ENCODE peak calls at places on chromosomes 3 and 15, in six cellular contexts. Y is HFF-Myc; F is adipocyte; A is brain microvascular endothelial cell; G is naive thymus-derived CD4-positive, alpha-beta T cell; H is H7. W is an unnamed sample.

GRCh38 chr3:32018723-32019564 is 37.4 kb downstream of the ZNF860 start:
- DNase-seq in A (peak; percentile 28), G (peak; percentile 16), Y (no peak), F (peak; percentile 87), H (peak; percentile 60), W (peak; percentile 63)

GRCh38 chr15:58551084-58551763 is 119.4 kb downstream of the LIPC start:
- DNase-seq in A (no peak), Y (no peak), F (no peak), H (no peak), G (peak; percentile 4), W (no peak)

GRCh38 chr3:174495231-174495755 is 363.8 kb upstream of the NAALADL2 start:
- DNase-seq in F (peak; percentile 56), Y (peak; percentile 16), G (no peak), H (no peak), A (peak; percentile 3), W (no peak)

GRCh38 chr15:79593119-79593869 is 161.2 kb downstream of the MINAR1 start:
- DNase-seq in H (no peak), F (peak; percentile 11), Y (no peak), A (no peak), G (no peak), W (no peak)

GRCh38 chr3:194089357-194090177 is 46.4 kb upstream of the HES1 start:
- DNase-seq in H (peak; percentile 77), G (no peak), F (peak; percentile 79), Y (peak; percentile 84), A (peak; percentile 98), W (no peak)

GRCh38 chr3:54243262-54243931 is 121.0 kb downstream of the CACNA2D3 start:
- DNase-seq in H (no peak), Y (no peak), F (peak; percentile 28), G (no peak), A (no peak), W (no peak)

GRCh38 chr3:23941440-23941839 is 3.6 kb upstream of the NR1D2 start:
- DNase-seq in H (no peak), Y (no peak), A (no peak), F (no peak), G (no peak), W (no peak)

GRCh38 chr3:113533534-113533892 is 1.2 kb downstream of the SIDT1 start:
- DNase-seq in A (no peak), F (no peak), H (no peak), Y (no peak), G (peak; percentile 49), W (peak; percentile 35)

GRCh38 chr3:113331187-113331586 is 110.1 kb downstream of the CFAP44 start:
- DNase-seq in G (no peak), Y (no peak), F (no peak), H (no peak), A (no peak), W (no peak)

GRCh38 chr3:57570051-57570450 is 14.0 kb downstream of the PDE12 start:
- DNase-seq in A (no peak), F (no peak), H (no peak), Y (no peak), G (no peak), W (peak; percentile 25)

GRCh38 chr3:57126244-57126643 is 38.9 kb downstream of the IL17RD start:
- DNase-seq in Y (no peak), H (peak; percentile 49), F (no peak), G (no peak), A (no peak), W (no peak)

GRCh38 chr3:16658004-16658932 is 53.0 kb upstream of the DAZL start:
- DNase-seq in Y (no peak), F (no peak), H (peak; percentile 22), A (no peak), G (no peak), W (no peak)

GRCh38 chr3:169457807-169458206 is 205.7 kb downstream of the MECOM start:
- DNase-seq in F (no peak), Y (no peak), G (no peak), H (no peak), A (no peak), W (no peak)

GRCh38 chr3:163126115-163126514 is 1629.5 kb downstream of the OTOL1 start:
- DNase-seq in Y (no peak), A (no peak), F (no peak), H (no peak), G (no peak), W (no peak)

GRCh38 chr3:50245831-50246516 is 10.0 kb downstream of the GNAI2 start:
- DNase-seq in F (peak; percentile 97), H (peak; percentile 96), A (peak; percentile 85), Y (no peak), G (peak; percentile 88), W (peak; percentile 87)

DNA sequence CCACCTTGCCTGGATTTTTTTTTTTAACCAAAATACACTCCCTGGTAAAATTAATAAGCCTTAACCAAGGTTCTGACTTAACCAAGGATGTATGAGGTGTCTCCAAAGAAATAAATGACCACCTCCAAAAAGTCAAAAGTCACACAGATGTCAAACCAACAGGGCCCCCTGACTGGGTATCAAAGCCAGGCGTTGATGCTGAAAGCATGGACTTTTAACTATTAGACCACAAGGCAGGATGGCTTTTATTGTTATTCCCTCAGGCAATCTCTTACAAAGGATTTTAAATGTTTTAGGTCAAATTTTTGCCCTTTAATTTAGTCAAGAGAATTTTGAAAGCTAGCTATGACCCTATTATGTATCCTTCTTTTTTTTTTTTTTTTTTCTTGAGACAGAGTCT is 60.4 kb downstream of the OSTN start:
- DNase-seq in A (no peak), F (no peak), G (no peak), H (no peak), Y (no peak), W (no peak)
- H3K4me3 ChIP-seq in A (no peak overlapping the region), F (no peak overlapping the region), G (no peak overlapping the region), H (no peak overlapping the region), Y (no peak overlapping the region), W (no peak overlapping the region)

DNA sequence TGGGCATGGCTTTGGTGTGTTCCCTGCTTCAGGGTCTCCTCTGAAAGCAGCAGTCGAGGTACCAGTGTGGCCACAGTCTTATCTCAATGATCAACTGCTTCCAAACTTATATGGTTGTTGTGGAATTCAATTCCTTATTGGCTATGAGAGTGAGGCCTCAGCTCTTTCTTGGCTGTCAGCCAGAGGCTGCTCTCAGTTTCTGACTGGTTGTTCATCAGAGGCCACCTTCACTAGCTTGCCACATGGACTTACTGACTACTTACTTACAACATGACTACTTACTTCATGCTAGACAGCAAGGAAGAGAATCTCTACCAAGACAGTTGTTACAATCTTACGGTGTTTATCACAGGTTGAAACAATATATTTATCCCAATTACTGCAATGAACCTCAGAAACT is 789.2 kb downstream of the DIPK2A start:
- DNase-seq in Y (no peak), F (no peak), G (no peak), A (peak; percentile 22), H (no peak), W (peak; percentile 3)
- H3K4me3 ChIP-seq in Y (no peak overlapping the region), F (no peak overlapping the region), G (no peak overlapping the region), A (no peak overlapping the region), H (no peak overlapping the region), W (no peak overlapping the region)

GRCh38 chr3:72890166-72890925 is 2.5 kb downstream of the GXYLT2 start:
- DNase-seq in G (no peak), Y (no peak), H (no peak), F (peak; percentile 18), A (no peak), W (no peak)
- H3K4me3 ChIP-seq in G (no peak overlapping the region), Y (peak overlapping the region; percentile 53), H (no peak overlapping the region), F (peak overlapping the region; percentile 45), A (no peak overlapping the region), W (no peak overlapping the region)

GRCh38 chr3:84600703-84601225 is 358.0 kb upstream of the CADM2 start:
- DNase-seq in G (no peak), Y (no peak), A (no peak), F (no peak), H (no peak), W (no peak)

DNA sequence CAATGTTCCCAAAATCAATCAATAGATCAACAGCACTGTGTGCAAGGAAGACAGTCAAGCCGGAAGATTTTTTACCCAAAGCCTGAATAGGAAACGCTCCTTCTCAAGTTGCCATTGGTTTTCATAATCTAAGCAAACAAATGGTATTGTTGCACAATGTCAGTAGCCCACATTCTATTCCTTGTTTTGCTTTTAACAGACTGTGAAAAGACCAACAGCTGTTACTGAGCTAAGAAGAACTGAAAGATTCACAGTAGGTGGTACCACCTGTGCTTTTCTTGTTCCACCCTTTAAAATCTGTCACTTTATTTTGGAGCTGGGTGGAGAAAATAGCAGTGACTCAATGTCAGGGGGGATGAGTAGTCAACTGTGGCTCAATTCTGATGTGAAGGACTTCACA is 357.5 kb upstream of the CADM2 start:
- DNase-seq in G (no peak), A (no peak), F (no peak), Y (no peak), H (peak; percentile 5), W (no peak)
- H3K4me3 ChIP-seq in G (no peak overlapping the region), A (no peak overlapping the region), F (no peak overlapping the region), Y (no peak overlapping the region), H (no peak overlapping the region), W (no peak overlapping the region)

GRCh38 chr3:47860206-47860605 is 57.3 kb downstream of the DHX30 start:
- DNase-seq in Y (no peak), A (no peak), F (no peak), G (no peak), H (no peak), W (no peak)
- H3K4me3 ChIP-seq in Y (no peak overlapping the region), A (no peak overlapping the region), F (no peak overlapping the region), G (no peak overlapping the region), H (no peak overlapping the region), W (no peak overlapping the region)